ENCODE peak calls at places on chromosome 12, in nine cellular contexts. F is posterior vena cava; K is left ventricle myocardium superior; T is stimulated activated CD4-positive, alpha-beta T cell treated with anti-CD3 and anti-CD28 coated beads, Interleukin-1b, Interleukin-23, amount 100 ng/mL, for 24 hours; D is non-pigmented ciliary epithelial cell; H is A549; G is amniotic stem cell; B is CD4-positive, CD25-positive, alpha-beta regulatory T cell; C is activated CD8-positive, alpha-beta memory T cell treated with anti-CD3 and anti-CD28 coated beads, Interleukin-2, amount 50 U/mL, for 48 hours. W is an unnamed sample.

GRCh38 chr12:15196678-15197267 is 24.4 kb downstream of the RERG start:
- DNase-seq in C (no peak), T (no peak), B (no peak), F (no peak), G (no peak), K (no peak), D (no peak), H (no peak), W (no peak)

GRCh38 chr12:85280984-85281946 is 1.2 kb downstream of the ALX1 start:
- DNase-seq in H (no peak), F (no peak), B (no peak), K (no peak), D (no peak), T (no peak), G (no peak), C (no peak), W (no peak)

GRCh38 chr12:6265038-6265405 is 45.5 kb upstream of the PLEKHG6 start:
- DNase-seq in H (no peak), G (no peak), D (no peak), B (no peak), T (no peak), K (no peak), C (no peak), F (peak), W (no peak)

GRCh38 chr12:77485961-77486579 is 344.6 kb upstream of the NAV3 start:
- DNase-seq in H (no peak), F (no peak), K (no peak), G (no peak), B (no peak), C (no peak), T (no peak), D (no peak), W (no peak)

GRCh38 chr12:132319991-132320570 is 9.3 kb downstream of the GALNT9 start:
- DNase-seq in T (no peak), K (peak), F (peak), D (no peak), G (no peak), C (no peak), H (no peak), B (no peak), W (no peak)

GRCh38 chr12:44286821-44287220 is 450.9 kb downstream of the TMEM117 start:
- DNase-seq in G (no peak), D (no peak), F (no peak), B (no peak), H (no peak), T (no peak), K (no peak), C (no peak), W (no peak)

GRCh38 chr12:130454296-130454695 is 116.6 kb downstream of the PIWIL1 start:
- DNase-seq in B (no peak), D (no peak), K (no peak), H (no peak), C (no peak), F (no peak), T (no peak), G (no peak), W (no peak)

GRCh38 chr12:55982319-55982936 is 8.6 kb downstream of the RAB5B start:
- DNase-seq in C (no peak), K (no peak), G (no peak), B (no peak), H (no peak), F (no peak), T (no peak), D (no peak), W (no peak)

GRCh38 chr12:15532364-15532977 is 210.2 kb downstream of the PTPRO start:
- DNase-seq in F (no peak), T (no peak), G (no peak), D (peak), H (peak), B (peak), C (no peak), K (no peak), W (no peak)

GRCh38 chr12:25552681-25553080 is 402 bp downstream of the LMNTD1 start:
- DNase-seq in G (peak), T (no peak), H (no peak), F (no peak), B (no peak), C (no peak), D (peak), K (no peak), W (no peak)

GRCh38 chr12:5648692-5649338 is 216.9 kb downstream of the NTF3 start:
- DNase-seq in H (no peak), D (no peak), G (peak), B (no peak), F (no peak), T (no peak), K (no peak), C (no peak), W (peak)

GRCh38 chr12:112022241-112023016 is 9.2 kb downstream of the ERP29 start:
- DNase-seq in H (no peak), K (no peak), D (no peak), C (no peak), T (no peak), F (no peak), B (no peak), G (no peak), W (no peak)

GRCh38 chr12:14416658-14417057 is 51.2 kb downstream of the ATF7IP start:
- DNase-seq in F (no peak), T (no peak), K (no peak), C (no peak), G (peak), D (peak), B (peak), H (no peak), W (no peak)

GRCh38 chr12:120247183-120247582 is 18.3 kb downstream of the PXN start:
- DNase-seq in H (no peak), C (no peak), B (no peak), D (no peak), F (no peak), K (no peak), G (no peak), T (no peak), W (no peak)

GRCh38 chr12:3035815-3036702 is 41.1 kb upstream of the TSPAN9 start:
- DNase-seq in B (no peak), F (no peak), T (no peak), K (no peak), G (no peak), C (no peak), H (no peak), D (no peak), W (no peak)

GRCh38 chr12:112741106-112741505 is 50.4 kb upstream of the RPH3A start:
- DNase-seq in H (no peak), B (no peak), G (no peak), C (no peak), F (no peak), D (no peak), T (no peak), K (no peak), W (no peak)

GRCh38 chr12:116183741-116184141 is 93.8 kb downstream of the MED13L start:
- DNase-seq in G (no peak), B (no peak), F (no peak), D (no peak), K (no peak), H (no peak), C (no peak), T (no peak), W (no peak)

GRCh38 chr12:124694250-124694649 is 126.8 kb upstream of the NCOR2 start:
- DNase-seq in K (peak), G (no peak), B (no peak), F (no peak), T (no peak), C (no peak), H (no peak), D (no peak), W (no peak)

GRCh38 chr12:11885261-11886038 is 185.3 kb upstream of the BCL2L14 start:
- DNase-seq in K (no peak), F (no peak), T (no peak), B (no peak), C (no peak), D (no peak), G (peak), H (peak), W (no peak)

GRCh38 chr12:113276946-113277500 is 55.8 kb downstream of the TPCN1 start:
- DNase-seq in G (no peak), C (no peak), B (no peak), D (no peak), K (no peak), T (no peak), F (peak), H (no peak), W (no peak)

GRCh38 chr12:48899651-48900050 is 25.6 kb downstream of the FKBP11 start:
- DNase-seq in K (no peak), C (no peak), B (no peak), F (no peak), G (no peak), T (no peak), D (no peak), H (no peak), W (no peak)

GRCh38 chr12:52318241-52318990 is 2.8 kb downstream of the KRT83 start:
- DNase-seq in F (peak), G (no peak), B (no peak), D (no peak), C (no peak), K (no peak), H (no peak), T (no peak), W (no peak)

GRCh38 chr12:51926064-51926632 is 18.8 kb downstream of the ACVRL1 start:
- DNase-seq in F (peak), T (no peak), C (no peak), D (no peak), G (no peak), B (no peak), K (no peak), H (no peak), W (no peak)

GRCh38 chr12:131939007-131939406 is 9.9 kb downstream of the PUS1 start:
- DNase-seq in T (no peak), H (no peak), C (no peak), F (peak), K (no peak), G (no peak), D (no peak), B (no peak), W (no peak)

GRCh38 chr12:48185181-48185919 is 1.9 kb downstream of the CCDC184 start:
- DNase-seq in D (no peak), B (no peak), T (no peak), G (no peak), K (no peak), F (no peak), H (no peak), C (no peak), W (no peak)

GRCh38 chr12:122852336-122853275 is 17.3 kb downstream of the HIP1R start:
- DNase-seq in K (peak), B (no peak), F (no peak), H (no peak), T (no peak), D (no peak), C (no peak), G (no peak), W (no peak)

GRCh38 chr12:64682572-64683277 is 72.4 kb downstream of the RASSF3 start:
- DNase-seq in G (no peak), T (no peak), C (no peak), F (no peak), H (no peak), B (no peak), K (peak), D (no peak), W (no peak)

GRCh38 chr12:2998789-2999264 is 39.6 kb downstream of the TEAD4 start:
- DNase-seq in G (peak), C (no peak), T (no peak), K (peak), D (peak), H (no peak), B (no peak), F (peak), W (no peak)

W was measured in progenitor cell of endocrine pancreas.